ENCODE peak calls at places on chromosomes 5 and 9, in seven cellular contexts. C is K562, H is HepG2, U is GM12878, P is T47D, N is SK-N-SH, J is H1. K is an unnamed sample.

GRCh38 chr5:103060414-103060954 is 59.5 kb downstream of the GIN1 start:
- DNase-seq in C (no peak), H (no peak), U (no peak), P (no peak), N (no peak), J (no peak), K (no peak)

GRCh38 chr9:5553211-5553610 is 42.9 kb downstream of the PDCD1LG2 start:
- DNase-seq in C (no peak), H (no peak), U (no peak), P (no peak), N (no peak), J (no peak), K (no peak)

GRCh38 chr5:155259648-155260047 is 246.1 kb downstream of the KIF4B start:
- DNase-seq in C (no peak), H (no peak), U (no peak), P (no peak), N (no peak), J (no peak), K (no peak)

GRCh38 chr9:133676450-133676849 is 40.3 kb downstream of the DBH start:
- DNase-seq in C (no peak), H (no peak), U (no peak), P (no peak), N (no peak), J (no peak), K (no peak)

GRCh38 chr5:35285011-35285410 is 54.7 kb upstream of the PRLR start:
- DNase-seq in C (no peak), H (no peak), U (no peak), P (peak; percentile 84), N (no peak), J (no peak), K (no peak)

GRCh38 chr5:80884851-80885697 is 75.1 kb upstream of the RASGRF2 start:
- DNase-seq in C (no peak), H (no peak), U (no peak), P (no peak), N (no peak), J (no peak), K (no peak)

GRCh38 chr5:34915856-34916192 is 313 bp downstream of the BRIX1 start:
- DNase-seq in C (no peak), H (no peak), U (no peak), P (no peak), N (no peak), J (no peak), K (no peak)

GRCh38 chr9:93304574-93305496 is 120.9 kb downstream of the WNK2 start:
- DNase-seq in C (peak; percentile 37), H (peak; percentile 72), U (no peak), P (peak; percentile 71), N (peak; percentile 87), J (peak; percentile 77), K (no peak)

GRCh38 chr5:116573279-116573616 is 1.4 kb downstream of the SEMA6A start:
- DNase-seq in C (no peak), H (no peak), U (no peak), P (peak; percentile 50), N (peak; percentile 64), J (peak; percentile 55), K (no peak)

GRCh38 chr5:81789033-81789432 is 38.1 kb upstream of the SSBP2 start:
- DNase-seq in C (peak; percentile 26), H (no peak), U (no peak), P (no peak), N (no peak), J (no peak), K (no peak)

GRCh38 chr5:14928661-14929060 is 57.1 kb upstream of the ANKH start:
- DNase-seq in C (no peak), H (no peak), U (no peak), P (no peak), N (no peak), J (no peak), K (no peak)

GRCh38 chr5:159178978-159179377 is 30.4 kb downstream of the RNF145 start:
- DNase-seq in C (peak; percentile 30), H (peak; percentile 29), U (peak; percentile 51), P (no peak), N (no peak), J (no peak), K (peak; percentile 75)

GRCh38 chr9:128122809-128123175 is 4.7 kb downstream of the PTGES2 start:
- DNase-seq in C (no peak), H (no peak), U (no peak), P (no peak), N (no peak), J (no peak), K (no peak)

GRCh38 chr9:75105841-75106240 is 17.5 kb downstream of the OSTF1 start:
- DNase-seq in C (no peak), H (no peak), U (no peak), P (no peak), N (no peak), J (no peak), K (no peak)

GRCh38 chr9:125889122-125889523 is 141.9 kb downstream of the PBX3 start:
- DNase-seq in C (no peak), H (no peak), U (no peak), P (no peak), N (peak; percentile 50), J (no peak), K (no peak)

GRCh38 chr9:91949293-91949945 is 609 bp downstream of the ROR2 start:
- DNase-seq in C (peak; percentile 36), H (no peak), U (no peak), P (peak; percentile 45), N (peak; percentile 74), J (peak; percentile 71), K (no peak)

GRCh38 chr5:108432024-108432423 is 50.1 kb upstream of the FBXL17 start:
- DNase-seq in C (no peak), H (no peak), U (no peak), P (no peak), N (no peak), J (no peak), K (no peak)

GRCh38 chr5:134510970-134511795 is 14.3 kb upstream of the JADE2 start:
- DNase-seq in C (no peak), H (peak; percentile 65), U (no peak), P (peak; percentile 81), N (no peak), J (peak; percentile 58), K (no peak)

GRCh38 chr5:151868451-151868850 is 56.2 kb downstream of the GLRA1 start:
- DNase-seq in C (no peak), H (no peak), U (peak; percentile 4), P (no peak), N (no peak), J (no peak), K (no peak)

GRCh38 chr9:89577363-89577762 is 27.4 kb upstream of the GADD45G start:
- DNase-seq in C (no peak), H (no peak), U (no peak), P (no peak), N (no peak), J (no peak), K (no peak)

GRCh38 chr5:175555168-175555745 is 76.9 kb downstream of the SFXN1 start:
- DNase-seq in C (no peak), H (no peak), U (no peak), P (no peak), N (no peak), J (no peak), K (no peak)

GRCh38 chr9:95067888-95068287 is 249.6 kb downstream of the FANCC start:
- DNase-seq in C (no peak), H (no peak), U (no peak), P (no peak), N (no peak), J (no peak), K (no peak)

DNA sequence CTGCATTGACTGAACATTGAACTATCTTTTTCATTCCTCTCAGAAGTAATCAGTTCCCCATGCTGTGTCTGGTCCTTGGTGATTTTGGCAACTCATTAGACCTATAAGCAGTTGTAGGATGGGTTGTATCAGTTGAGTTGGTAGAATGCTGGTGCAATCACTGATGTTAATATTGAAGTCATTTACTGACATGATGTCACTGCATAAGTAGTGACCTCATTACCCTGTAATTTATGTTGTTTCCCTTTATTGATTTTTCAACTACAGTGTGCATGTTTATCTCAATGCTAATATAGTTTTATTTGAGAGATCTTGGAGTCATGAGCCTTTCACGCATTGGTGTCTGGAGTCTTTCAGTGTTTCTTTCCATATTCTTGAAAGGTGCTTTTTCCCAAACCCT is 275.0 kb downstream of the SPATA31D1 start:
- DNase-seq in C (no peak), H (no peak), U (no peak), P (no peak), N (no peak), J (no peak), K (no peak)
- TF ChIP-seq JUND in C (no peak), H (no peak), U (no peak), P (no peak), N (no peak), J (no peak), K (no peak)

DNA sequence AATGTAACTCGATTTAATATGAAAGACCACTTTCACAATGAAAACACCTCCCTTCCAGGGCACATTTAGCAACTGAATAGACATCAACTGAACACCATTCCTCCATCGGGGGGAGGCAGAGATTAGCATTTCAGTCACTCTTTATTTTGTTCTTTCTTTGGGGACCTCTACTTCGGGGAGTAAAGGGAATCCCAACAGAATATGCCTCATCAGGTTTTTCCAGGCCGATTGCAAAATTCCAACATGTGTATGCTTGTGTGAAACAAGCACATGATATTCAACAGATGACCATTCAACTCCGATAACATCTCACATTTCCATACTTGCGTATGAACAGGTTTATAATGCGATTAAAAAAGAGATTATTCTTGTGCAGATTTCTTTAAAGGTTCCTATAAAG is 124.2 kb upstream of the RETREG1 start:
- DNase-seq in C (no peak), H (peak; percentile 16), U (no peak), P (no peak), N (peak; percentile 50), J (no peak), K (no peak)
- TF ChIP-seq JUND in C (no peak), H (no peak), U (no peak), P (no peak), N (no peak), J (peak; percentile 5), K (no peak)

DNA sequence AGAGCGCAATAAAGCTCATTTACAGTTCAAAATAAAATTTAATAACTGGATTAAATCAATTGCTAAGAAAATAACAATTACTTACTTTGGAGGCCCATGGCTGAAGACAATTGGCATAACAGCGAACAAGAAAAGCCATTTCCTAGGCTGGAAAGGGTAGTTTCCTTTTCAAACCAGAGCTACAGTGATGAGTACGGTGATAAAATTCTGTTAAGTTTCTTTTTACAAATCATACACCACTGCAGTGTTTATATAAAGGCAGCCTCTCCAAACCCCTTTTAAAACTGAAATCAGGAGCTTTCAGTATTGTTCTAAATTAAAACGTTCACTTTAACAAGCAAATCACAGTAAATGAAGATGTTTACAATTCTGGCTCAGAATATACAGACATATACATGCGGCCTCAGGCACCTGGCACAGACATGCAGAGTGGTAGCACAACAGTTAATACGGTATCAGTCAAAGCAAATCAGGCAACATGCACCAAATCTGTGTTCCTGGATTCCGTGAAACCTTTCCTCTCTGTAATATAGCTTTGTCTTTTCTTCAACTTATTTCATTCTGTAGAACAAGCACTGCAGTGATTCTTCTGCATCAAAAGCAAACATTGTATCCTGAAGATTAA is 102.9 kb downstream of the RAPGEF6 start:
- DNase-seq in C (no peak), H (no peak), U (no peak), P (no peak), N (peak; percentile 34), J (no peak), K (no peak)
- TF ChIP-seq JUND in C (no peak), H (no peak), U (no peak), P (no peak), N (no peak), J (no peak), K (no peak)

DNA sequence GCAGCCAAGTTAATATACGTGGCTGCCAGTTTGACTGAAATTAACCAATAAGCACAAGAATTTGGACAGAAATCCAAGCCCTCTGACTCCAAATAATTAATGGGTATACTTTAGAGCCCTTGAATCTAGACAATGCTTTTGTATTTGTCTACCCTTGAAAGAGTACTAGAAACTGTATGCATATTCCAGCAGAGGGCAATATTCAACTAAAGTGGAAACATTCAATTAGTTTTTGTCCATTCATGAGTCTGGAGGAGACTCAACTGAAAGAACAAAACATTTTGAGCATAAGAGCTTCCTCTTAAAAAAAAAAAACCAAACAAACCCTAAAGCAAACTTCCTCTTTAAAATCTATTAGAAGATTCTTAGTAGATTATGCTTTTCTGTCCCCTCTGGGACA is 157.8 kb downstream of the ARHGEF28 start:
- DNase-seq in C (no peak), H (peak; percentile 26), U (no peak), P (no peak), N (no peak), J (no peak), K (no peak)
- TF ChIP-seq JUND in C (no peak), H (no peak), U (no peak), P (no peak), N (no peak), J (no peak), K (no peak)

K was measured in HCT116.